ENCODE peak calls at places on chromosome 11, in four cellular contexts. U is Peyer's patch, M is coronary artery, Y is neuronal stem cell. V is an unnamed sample.

GRCh38 chr11:111676878-111677585 is 74.8 kb downstream of the SIK2 start:
- DNase-seq in Y (no peak), M (no peak), U (no peak), V (no peak)

GRCh38 chr11:118213774-118214173 is 11.0 kb downstream of the JAML start:
- DNase-seq in M (no peak), U (no peak), Y (no peak), V (no peak)

GRCh38 chr11:8786933-8787332 is 104.3 kb downstream of the RPL27A start:
- DNase-seq in U (no peak), Y (no peak), M (no peak), V (no peak)

GRCh38 chr11:69423181-69423580 is 58.3 kb upstream of the LINC01488 start:
- DNase-seq in Y (no peak), M (no peak), U (peak), V (no peak)

GRCh38 chr11:134334796-134335571 is 3.2 kb downstream of the GLB1L2 start:
- DNase-seq in U (no peak), M (no peak), Y (no peak), V (no peak)

GRCh38 chr11:69320756-69321741 is 27.1 kb downstream of the MYEOV start:
- DNase-seq in Y (no peak), M (no peak), U (peak), V (no peak)

GRCh38 chr11:118623291-118623655 is 15.9 kb downstream of the PHLDB1 start:
- DNase-seq in M (no peak), U (peak), Y (no peak), V (no peak)

GRCh38 chr11:96332236-96332761 is 10.7 kb downstream of the MAML2 start:
- DNase-seq in U (no peak), M (no peak), Y (no peak), V (no peak)

GRCh38 chr11:2587132-2587930 is 112.5 kb downstream of the KCNQ1OT1 start:
- DNase-seq in U (no peak), M (peak), Y (no peak), V (no peak)

GRCh38 chr11:93890441-93891051 is 40.1 kb upstream of the VSTM5 start:
- DNase-seq in Y (no peak), U (no peak), M (no peak), V (no peak)

GRCh38 chr11:131686836-131687235 is 316.4 kb downstream of the NTM start:
- DNase-seq in U (no peak), Y (no peak), M (no peak), V (no peak)

GRCh38 chr11:117299351-117300300 is 8.5 kb downstream of the BACE1-AS start:
- DNase-seq in M (no peak), Y (no peak), U (no peak), V (no peak)

GRCh38 chr11:35389897-35390462 is 29.4 kb downstream of the SLC1A2 start:
- DNase-seq in M (no peak), U (no peak), Y (no peak), V (no peak)

GRCh38 chr11:109998921-109999320 is 94.3 kb upstream of the ZC3H12C start:
- DNase-seq in Y (no peak), U (no peak), M (no peak), V (no peak)

GRCh38 chr11:27532652-27533325 is 26.2 kb upstream of the LIN7C start:
- DNase-seq in Y (no peak), U (no peak), M (no peak), V (no peak)

GRCh38 chr11:11584937-11585336 is 36.9 kb downstream of the GALNT18 start:
- DNase-seq in Y (no peak), U (no peak), M (no peak), V (no peak)

GRCh38 chr11:44623716-44624491 is 58.4 kb downstream of the CD82 start:
- DNase-seq in U (peak), M (peak), Y (no peak), V (no peak)

GRCh38 chr11:75485742-75486141 is 40.0 kb downstream of the GDPD5 start:
- DNase-seq in U (no peak), Y (no peak), M (no peak), V (no peak)

GRCh38 chr11:24496728-24497396 is at the start of gene LUZP2:
- DNase-seq in M (no peak), Y (peak), U (peak), V (no peak)

GRCh38 chr11:71454470-71455113 is 1.6 kb downstream of the NADSYN1 start:
- DNase-seq in M (no peak), Y (no peak), U (peak), V (no peak)
- H3K4me3 ChIP-seq in M (no peak), Y (no peak), U (no peak), V (no peak)

DNA sequence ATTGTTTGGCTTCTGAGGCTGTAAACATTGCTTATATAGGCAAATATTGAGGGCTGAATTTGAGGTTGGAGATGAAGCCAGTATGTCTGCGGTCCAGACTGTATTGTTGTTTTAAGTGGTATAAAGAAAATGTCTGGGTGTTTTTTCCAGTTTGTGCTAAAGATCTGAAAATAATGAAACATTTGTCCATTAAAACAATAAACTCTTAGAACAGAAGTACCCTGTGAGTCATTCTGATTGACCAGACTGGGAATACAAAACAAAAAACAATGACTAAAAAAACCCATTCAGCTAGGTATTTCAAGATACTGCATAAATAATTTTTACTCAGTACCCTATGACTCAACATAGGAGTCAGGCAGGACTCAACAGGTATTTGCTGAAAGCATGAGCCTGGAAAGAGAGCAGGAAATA is 20.4 kb downstream of the ALKBH8 start:
- DNase-seq in M (no peak), U (no peak), Y (no peak), V (no peak)
- H3K27ac ChIP-seq in M (no peak), U (no peak), Y (no peak), V (no peak)

DNA sequence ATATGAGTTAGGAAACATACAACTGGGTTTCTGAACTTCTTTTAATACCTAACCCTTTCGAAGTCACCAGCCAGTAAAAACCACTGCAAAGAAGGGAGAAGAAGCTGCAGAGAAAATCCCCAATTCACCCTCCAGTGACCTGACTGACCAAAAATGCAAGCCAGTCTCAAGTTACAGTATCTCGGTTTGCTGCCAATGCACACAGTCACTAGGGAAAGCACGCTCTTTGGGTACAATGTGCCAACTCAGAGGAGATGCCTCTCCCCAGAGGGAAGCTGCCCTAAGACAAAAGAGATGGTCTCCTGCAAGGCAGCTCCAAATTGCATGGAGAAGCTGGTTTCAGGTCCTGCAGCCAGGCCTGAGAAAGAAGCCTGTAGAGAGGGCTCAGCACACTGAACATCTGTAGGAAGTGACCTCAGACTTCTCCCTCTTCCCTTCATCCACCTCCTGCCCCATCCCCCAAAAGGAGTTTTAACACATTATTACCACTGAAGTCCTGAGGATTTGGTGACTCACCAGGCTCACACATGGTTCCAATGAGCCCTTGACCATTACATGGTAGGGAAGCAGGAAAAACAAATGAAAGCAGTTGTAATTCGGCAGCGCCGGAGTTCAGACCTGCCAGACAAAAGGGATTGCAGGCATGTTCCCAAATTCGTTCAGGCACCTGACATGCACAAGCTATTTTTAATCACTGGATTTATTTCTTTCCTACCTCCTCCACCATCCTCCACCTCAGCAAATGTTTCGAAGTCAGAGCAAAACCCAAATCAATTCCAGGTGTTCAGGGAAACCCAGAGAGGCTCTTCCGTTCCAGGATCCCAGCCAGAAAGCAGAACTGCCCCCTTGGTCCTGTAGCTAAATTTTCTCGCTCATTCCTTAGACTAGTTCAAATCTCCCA is 90.1 kb downstream of the ETS1 start:
- DNase-seq in M (no peak), U (no peak), Y (no peak), V (no peak)
- H3K4me3 ChIP-seq in M (peak), U (no peak), Y (no peak), V (peak)

GRCh38 chr11:67484847-67485311 is 2.1 kb downstream of the AIP start:
- DNase-seq in Y (no peak), M (no peak), U (peak), V (peak)

GRCh38 chr11:67482736-67483497 is at the start of gene AIP:
- DNase-seq in U (peak), M (peak), Y (peak), V (peak)

GRCh38 chr11:67483901-67484665 is 1.3 kb downstream of the AIP start:
- DNase-seq in Y (no peak), U (peak), M (peak), V (no peak)

GRCh38 chr11:67482275-67482735 is 521 bp upstream of the AIP start:
- DNase-seq in U (no peak), M (peak), Y (no peak), V (no peak)

DNA sequence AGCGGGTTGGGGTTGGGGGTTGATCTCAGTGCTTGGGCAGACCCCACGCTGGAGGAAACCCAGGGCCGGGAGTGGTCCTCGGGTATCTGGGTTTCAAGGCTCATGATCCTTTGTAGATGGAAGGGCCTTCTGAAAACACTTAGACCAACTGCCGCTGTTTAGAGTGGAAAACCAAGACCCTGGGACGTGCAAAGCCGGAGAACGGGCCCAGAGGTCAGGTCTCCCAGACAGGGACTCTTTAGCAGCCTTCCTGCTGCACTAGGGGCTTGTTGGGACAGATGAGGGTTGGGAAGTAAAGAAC is 622 bp downstream of the AIP start:
- DNase-seq in M (no peak), Y (no peak), U (no peak), V (no peak)
- H3K27ac ChIP-seq in M (peak), Y (no peak), U (peak), V (peak)

DNA sequence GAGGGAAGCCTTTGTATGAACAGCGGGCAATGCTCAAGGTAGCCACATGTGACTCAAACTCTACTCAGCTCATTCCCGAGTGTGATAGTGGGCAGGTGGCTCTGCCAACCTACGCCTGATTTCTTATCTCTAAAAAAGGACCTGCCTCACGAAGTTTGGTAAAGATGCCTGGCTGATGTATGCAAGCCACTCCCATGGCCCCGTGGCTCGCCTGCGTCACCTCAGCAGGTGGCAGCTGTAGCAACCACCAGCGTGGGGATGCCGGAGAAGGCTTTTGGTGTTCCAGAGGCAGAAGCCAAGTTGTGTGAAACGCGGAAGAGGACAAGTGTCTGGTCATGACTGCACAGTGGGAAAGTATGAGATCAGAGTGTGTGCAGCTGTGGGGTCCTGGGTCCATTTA is 5.4 kb downstream of the FADS2 start:
- DNase-seq in Y (no peak), U (no peak), M (no peak), V (no peak)
- H3K4me3 ChIP-seq in Y (no peak), U (no peak), M (no peak), V (no peak)

GRCh38 chr11:17014321-17014773 is at the start of gene PLEKHA7:
- DNase-seq in U (peak), Y (peak), M (no peak), V (no peak)
- H3K27ac ChIP-seq in U (peak), Y (no peak), M (peak), V (no peak)

DNA sequence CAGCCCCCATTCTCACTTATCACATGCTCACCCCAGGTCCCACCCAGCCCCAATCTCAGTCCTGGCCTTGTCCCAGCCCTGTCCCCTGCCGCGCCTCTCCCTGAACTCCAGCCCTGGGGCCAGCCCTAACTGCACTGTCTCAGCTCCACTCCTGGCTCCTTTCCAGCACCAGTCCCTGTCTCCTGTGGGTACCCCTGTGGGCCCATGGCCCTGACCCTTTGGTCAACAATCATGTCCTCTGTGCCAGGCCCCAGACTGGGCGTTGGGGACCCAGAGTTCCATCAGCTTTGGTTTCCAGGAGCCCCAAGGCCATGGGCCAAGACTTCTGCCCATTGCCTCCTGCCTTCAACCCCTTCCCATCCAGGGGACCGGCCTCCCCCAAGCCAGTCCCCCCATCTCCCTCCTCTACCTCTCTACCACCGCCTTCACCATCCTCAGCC is 756 bp downstream of the SPI1 start:
- DNase-seq in U (peak), M (no peak), Y (no peak), V (no peak)
- H3K4me3 ChIP-seq in U (peak), M (peak), Y (no peak), V (no peak)

GRCh38 chr11:113131036-113131775 is 170.0 kb downstream of the NCAM1 start:
- DNase-seq in Y (no peak), M (no peak), U (no peak), V (no peak)
- H3K27ac ChIP-seq in Y (no peak), M (no peak), U (no peak), V (no peak)

GRCh38 chr11:66321606-66322005 is 4.8 kb upstream of the CD248 start:
- DNase-seq in Y (no peak), U (no peak), M (no peak), V (no peak)
- H3K4me3 ChIP-seq in Y (no peak), U (no peak), M (no peak), V (no peak)

DNA sequence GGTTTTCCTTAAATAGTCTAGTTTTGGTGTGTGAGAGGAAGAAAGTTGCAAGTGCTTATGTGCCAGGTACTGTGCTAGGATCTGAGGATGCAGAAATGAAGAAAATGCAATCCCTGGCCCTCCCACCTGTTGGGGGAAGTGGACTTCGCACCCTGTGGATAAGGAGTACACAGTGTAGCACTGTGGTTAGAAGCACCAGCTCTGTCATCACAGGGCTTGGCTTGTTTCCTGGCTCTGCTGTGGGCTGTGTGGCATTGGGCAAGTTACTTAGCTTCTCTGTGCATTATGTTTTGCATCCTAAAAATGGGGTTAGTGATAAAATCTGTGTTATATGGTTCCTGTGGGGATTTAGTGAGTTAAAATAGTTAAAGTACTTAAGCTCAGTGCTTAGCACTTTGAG is 68.2 kb downstream of the ENDOD1 start:
- DNase-seq in Y (no peak), U (no peak), M (no peak), V (no peak)
- H3K27ac ChIP-seq in Y (no peak), U (no peak), M (peak), V (no peak)